ENCODE peak calls at places on chromosomes 16 and 17, in nine cellular contexts. One of them, this sample, is unnamed.

GRCh38 chr16:1308036-1308976 is 1.1 kb upstream of the UBE2I start:
- DNase-seq in stomach: no peak
- DNase-seq in HL-60: no peak
- DNase-seq in GM12864: no peak
- DNase-seq in AG04450: no peak
- DNase-seq in glutamatergic neuron: no peak
- DNase-seq in MM.1S: no peak
- DNase-seq in retinal pigment epithelial cell: no peak
- DNase-seq in IMR-90: peak
- DNase-seq in this sample: no peak

GRCh38 chr16:78298986-78299385 is 199.5 kb downstream of the WWOX start:
- DNase-seq in stomach: no peak
- DNase-seq in HL-60: no peak
- DNase-seq in GM12864: no peak
- DNase-seq in AG04450: no peak
- DNase-seq in glutamatergic neuron: no peak
- DNase-seq in MM.1S: no peak
- DNase-seq in retinal pigment epithelial cell: no peak
- DNase-seq in IMR-90: no peak
- DNase-seq in this sample: no peak

GRCh38 chr16:14284930-14285541 is 213.9 kb downstream of the MRTFB start:
- DNase-seq in stomach: peak
- DNase-seq in HL-60: peak
- DNase-seq in GM12864: no peak
- DNase-seq in AG04450: peak
- DNase-seq in glutamatergic neuron: peak
- DNase-seq in MM.1S: peak
- DNase-seq in retinal pigment epithelial cell: peak
- DNase-seq in IMR-90: no peak
- DNase-seq in this sample: no peak

GRCh38 chr16:77974883-77975282 is 47.5 kb upstream of the CLEC3A start:
- DNase-seq in stomach: no peak
- DNase-seq in HL-60: no peak
- DNase-seq in GM12864: no peak
- DNase-seq in AG04450: no peak
- DNase-seq in glutamatergic neuron: no peak
- DNase-seq in MM.1S: no peak
- DNase-seq in retinal pigment epithelial cell: no peak
- DNase-seq in IMR-90: no peak
- DNase-seq in this sample: no peak

GRCh38 chr16:15907863-15908478 is 19.6 kb upstream of the CEP20 start:
- DNase-seq in stomach: peak
- DNase-seq in HL-60: peak
- DNase-seq in GM12864: peak
- DNase-seq in AG04450: no peak
- DNase-seq in glutamatergic neuron: no peak
- DNase-seq in MM.1S: peak
- DNase-seq in retinal pigment epithelial cell: no peak
- DNase-seq in IMR-90: peak
- DNase-seq in this sample: no peak

GRCh38 chr17:56523042-56523441 is 70.5 kb upstream of the NOG start:
- DNase-seq in stomach: no peak
- DNase-seq in HL-60: no peak
- DNase-seq in GM12864: no peak
- DNase-seq in AG04450: no peak
- DNase-seq in glutamatergic neuron: no peak
- DNase-seq in MM.1S: no peak
- DNase-seq in retinal pigment epithelial cell: no peak
- DNase-seq in IMR-90: no peak
- DNase-seq in this sample: no peak

GRCh38 chr17:58325976-58326468 is 2.6 kb downstream of the TSPOAP1 start:
- DNase-seq in stomach: no peak
- DNase-seq in HL-60: peak
- DNase-seq in GM12864: no peak
- DNase-seq in AG04450: no peak
- DNase-seq in glutamatergic neuron: peak
- DNase-seq in MM.1S: no peak
- DNase-seq in retinal pigment epithelial cell: no peak
- DNase-seq in IMR-90: no peak
- DNase-seq in this sample: no peak

GRCh38 chr17:44132275-44132821 is 8.9 kb upstream of the HDAC5 start:
- DNase-seq in stomach: no peak
- DNase-seq in HL-60: no peak
- DNase-seq in GM12864: no peak
- DNase-seq in AG04450: no peak
- DNase-seq in glutamatergic neuron: no peak
- DNase-seq in MM.1S: no peak
- DNase-seq in retinal pigment epithelial cell: no peak
- DNase-seq in IMR-90: no peak
- DNase-seq in this sample: no peak

GRCh38 chr16:58125041-58125440 is 4.1 kb downstream of the CFAP20 start:
- DNase-seq in stomach: no peak
- DNase-seq in HL-60: no peak
- DNase-seq in GM12864: no peak
- DNase-seq in AG04450: no peak
- DNase-seq in glutamatergic neuron: no peak
- DNase-seq in MM.1S: no peak
- DNase-seq in retinal pigment epithelial cell: no peak
- DNase-seq in IMR-90: no peak
- DNase-seq in this sample: no peak

GRCh38 chr17:68511254-68511670 is 968 bp upstream of the PRKAR1A start:
- DNase-seq in stomach: no peak
- DNase-seq in HL-60: no peak
- DNase-seq in GM12864: no peak
- DNase-seq in AG04450: no peak
- DNase-seq in glutamatergic neuron: no peak
- DNase-seq in MM.1S: no peak
- DNase-seq in retinal pigment epithelial cell: no peak
- DNase-seq in IMR-90: no peak
- DNase-seq in this sample: no peak

GRCh38 chr17:52758481-52758880 is 600.0 kb upstream of the CA10 start:
- DNase-seq in stomach: no peak
- DNase-seq in HL-60: no peak
- DNase-seq in GM12864: no peak
- DNase-seq in AG04450: no peak
- DNase-seq in glutamatergic neuron: no peak
- DNase-seq in MM.1S: no peak
- DNase-seq in retinal pigment epithelial cell: no peak
- DNase-seq in IMR-90: no peak
- DNase-seq in this sample: no peak

GRCh38 chr16:45454-45853 is 8.0 kb downstream of the POLR3K start:
- DNase-seq in stomach: no peak
- DNase-seq in HL-60: no peak
- DNase-seq in GM12864: no peak
- DNase-seq in AG04450: no peak
- DNase-seq in glutamatergic neuron: no peak
- DNase-seq in MM.1S: no peak
- DNase-seq in retinal pigment epithelial cell: no peak
- DNase-seq in IMR-90: no peak
- DNase-seq in this sample: no peak

GRCh38 chr16:1286492-1287094 is 22.8 kb upstream of the UBE2I start:
- DNase-seq in stomach: no peak
- DNase-seq in HL-60: no peak
- DNase-seq in GM12864: no peak
- DNase-seq in AG04450: no peak
- DNase-seq in glutamatergic neuron: no peak
- DNase-seq in MM.1S: no peak
- DNase-seq in retinal pigment epithelial cell: no peak
- DNase-seq in IMR-90: no peak
- DNase-seq in this sample: no peak

GRCh38 chr16:85153046-85153445 is 40.8 kb upstream of the CIBAR2 start:
- DNase-seq in stomach: no peak
- DNase-seq in HL-60: no peak
- DNase-seq in GM12864: no peak
- DNase-seq in AG04450: no peak
- DNase-seq in glutamatergic neuron: no peak
- DNase-seq in MM.1S: no peak
- DNase-seq in retinal pigment epithelial cell: no peak
- DNase-seq in IMR-90: no peak
- DNase-seq in this sample: no peak

GRCh38 chr16:49453983-49454382 is 80.4 kb downstream of the C16orf78 start:
- DNase-seq in stomach: no peak
- DNase-seq in HL-60: no peak
- DNase-seq in GM12864: no peak
- DNase-seq in AG04450: no peak
- DNase-seq in glutamatergic neuron: no peak
- DNase-seq in MM.1S: no peak
- DNase-seq in retinal pigment epithelial cell: no peak
- DNase-seq in IMR-90: no peak
- DNase-seq in this sample: no peak

GRCh38 chr17:65561394-65562205 is at the start of gene AXIN2:
- DNase-seq in stomach: peak
- DNase-seq in HL-60: peak
- DNase-seq in GM12864: no peak
- DNase-seq in AG04450: peak
- DNase-seq in glutamatergic neuron: peak
- DNase-seq in MM.1S: peak
- DNase-seq in retinal pigment epithelial cell: peak
- DNase-seq in IMR-90: peak
- DNase-seq in this sample: no peak

GRCh38 chr17:73011016-73011486 is 81.4 kb downstream of the SLC39A11 start:
- DNase-seq in stomach: no peak
- DNase-seq in HL-60: peak
- DNase-seq in GM12864: no peak
- DNase-seq in AG04450: no peak
- DNase-seq in glutamatergic neuron: no peak
- DNase-seq in MM.1S: no peak
- DNase-seq in retinal pigment epithelial cell: no peak
- DNase-seq in IMR-90: no peak
- DNase-seq in this sample: no peak

GRCh38 chr17:63483038-63483437 is 6.2 kb downstream of the ACE start:
- DNase-seq in stomach: no peak
- DNase-seq in HL-60: no peak
- DNase-seq in GM12864: no peak
- DNase-seq in AG04450: no peak
- DNase-seq in glutamatergic neuron: no peak
- DNase-seq in MM.1S: no peak
- DNase-seq in retinal pigment epithelial cell: no peak
- DNase-seq in IMR-90: no peak
- DNase-seq in this sample: no peak
- TF ChIP-seq CTCF in stomach: no peak
- TF ChIP-seq CTCF in HL-60: no peak
- TF ChIP-seq CTCF in GM12864: no peak
- TF ChIP-seq CTCF in AG04450: no peak
- TF ChIP-seq CTCF in glutamatergic neuron: no peak
- TF ChIP-seq CTCF in MM.1S: no peak
- TF ChIP-seq CTCF in retinal pigment epithelial cell: no peak
- TF ChIP-seq CTCF in IMR-90: no peak
- TF ChIP-seq CTCF in this sample: no peak

GRCh38 chr17:50889528-50890118 is 23.5 kb upstream of the TOB1 start:
- DNase-seq in stomach: peak
- DNase-seq in HL-60: no peak
- DNase-seq in GM12864: no peak
- DNase-seq in AG04450: no peak
- DNase-seq in glutamatergic neuron: no peak
- DNase-seq in MM.1S: no peak
- DNase-seq in retinal pigment epithelial cell: no peak
- DNase-seq in IMR-90: no peak
- DNase-seq in this sample: no peak
- TF ChIP-seq CTCF in stomach: no peak
- TF ChIP-seq CTCF in HL-60: no peak
- TF ChIP-seq CTCF in GM12864: no peak
- TF ChIP-seq CTCF in AG04450: no peak
- TF ChIP-seq CTCF in glutamatergic neuron: no peak
- TF ChIP-seq CTCF in MM.1S: no peak
- TF ChIP-seq CTCF in retinal pigment epithelial cell: no peak
- TF ChIP-seq CTCF in IMR-90: no peak
- TF ChIP-seq CTCF in this sample: no peak

DNA sequence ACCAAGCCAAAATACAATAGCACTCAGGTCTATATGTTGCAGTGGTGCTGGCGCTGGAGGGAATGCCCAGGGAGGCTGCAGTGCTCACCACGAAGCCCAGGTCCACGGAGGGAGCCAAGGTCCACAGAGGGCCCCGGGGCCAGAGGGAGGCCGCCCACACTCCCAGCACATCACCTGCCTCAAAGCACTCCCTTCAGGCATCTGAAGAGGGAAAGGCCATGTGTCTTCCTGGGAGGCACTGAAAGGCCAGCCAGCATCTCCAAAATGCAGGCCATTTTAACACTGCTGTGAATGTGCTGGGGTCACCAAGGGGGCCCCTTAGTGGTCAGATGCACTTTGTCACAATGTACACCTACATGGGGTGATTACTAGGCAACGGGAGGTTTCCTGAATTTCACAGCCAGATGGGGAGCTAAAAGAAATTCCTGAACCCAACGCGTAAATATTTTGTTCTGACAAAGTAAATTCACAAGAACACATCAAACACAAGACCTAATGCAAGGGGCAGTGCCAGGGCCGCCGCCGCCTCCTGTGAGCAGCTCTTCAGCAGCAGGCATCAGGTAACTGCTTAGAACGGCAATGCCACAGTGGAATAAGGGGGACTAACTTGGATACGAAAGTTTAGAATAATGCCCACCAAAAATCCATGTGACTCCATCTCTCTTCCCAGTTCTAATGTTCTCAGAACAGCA is 42.8 kb downstream of the USP22 start:
- DNase-seq in stomach: no peak
- DNase-seq in HL-60: no peak
- DNase-seq in GM12864: no peak
- DNase-seq in AG04450: no peak
- DNase-seq in glutamatergic neuron: no peak
- DNase-seq in MM.1S: no peak
- DNase-seq in retinal pigment epithelial cell: no peak
- DNase-seq in IMR-90: no peak
- DNase-seq in this sample: no peak
- TF ChIP-seq CTCF in stomach: no peak
- TF ChIP-seq CTCF in HL-60: no peak
- TF ChIP-seq CTCF in GM12864: no peak
- TF ChIP-seq CTCF in AG04450: no peak
- TF ChIP-seq CTCF in glutamatergic neuron: no peak
- TF ChIP-seq CTCF in MM.1S: no peak
- TF ChIP-seq CTCF in retinal pigment epithelial cell: no peak
- TF ChIP-seq CTCF in IMR-90: no peak
- TF ChIP-seq CTCF in this sample: no peak

DNA sequence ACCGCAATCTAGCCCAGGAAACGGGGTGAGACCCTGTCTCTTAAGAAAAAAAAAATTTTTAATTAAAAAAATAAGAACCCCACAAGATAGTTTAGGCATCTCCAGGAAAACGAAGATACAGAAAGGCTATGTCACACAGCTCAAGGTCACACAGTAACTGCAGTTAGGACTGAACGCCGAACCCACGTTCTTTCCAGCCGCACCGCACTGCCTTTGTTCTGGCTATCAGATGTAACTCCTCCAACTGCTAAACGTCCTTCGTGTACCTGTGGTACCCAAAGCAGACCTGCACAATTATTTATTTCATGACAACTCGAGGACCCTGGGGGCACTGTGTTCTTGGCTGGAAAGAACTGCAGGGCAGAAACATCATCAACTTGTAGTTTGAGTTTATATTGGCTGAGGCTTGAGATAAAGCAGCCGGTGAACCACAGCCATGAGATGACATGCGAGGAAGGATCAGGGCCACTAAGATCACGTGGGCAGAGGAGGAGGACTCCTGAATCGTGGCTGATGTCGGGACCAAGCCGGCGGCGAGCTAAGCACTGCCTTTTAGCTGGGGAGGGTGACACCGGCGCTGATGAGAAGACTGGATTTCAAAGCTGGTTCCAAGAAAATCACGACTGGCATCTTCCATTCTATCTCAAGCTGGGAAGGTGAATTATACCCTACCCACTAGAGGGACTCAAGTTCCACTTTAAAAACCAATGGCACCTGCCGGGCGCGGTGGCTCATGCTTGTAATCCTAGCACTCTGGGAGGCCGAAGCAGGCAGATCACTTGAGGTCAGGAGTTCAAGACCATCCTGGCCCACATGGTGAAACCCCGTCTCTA is 20.7 kb upstream of the MNT start:
- DNase-seq in stomach: no peak
- DNase-seq in HL-60: no peak
- DNase-seq in GM12864: no peak
- DNase-seq in AG04450: no peak
- DNase-seq in glutamatergic neuron: no peak
- DNase-seq in MM.1S: no peak
- DNase-seq in retinal pigment epithelial cell: no peak
- DNase-seq in IMR-90: peak
- DNase-seq in this sample: no peak
- TF ChIP-seq CTCF in stomach: no peak
- TF ChIP-seq CTCF in HL-60: no peak
- TF ChIP-seq CTCF in GM12864: no peak
- TF ChIP-seq CTCF in AG04450: peak
- TF ChIP-seq CTCF in glutamatergic neuron: no peak
- TF ChIP-seq CTCF in MM.1S: no peak
- TF ChIP-seq CTCF in retinal pigment epithelial cell: peak
- TF ChIP-seq CTCF in IMR-90: peak
- TF ChIP-seq CTCF in this sample: peak

This sample was measured in epithelial cell of proximal tubule.